ENCODE peak calls at places on chromosome 18, in ten cellular contexts. Z, N, D, T, L, R, H, M, O and E are unnamed samples.

GRCh38 chr18:49878996-49879585 is 65.8 kb upstream of the ACAA2 start:
- DNase-seq in T (no peak), Z (no peak), R (no peak), M (no peak), N (no peak), H (no peak), L (no peak), D (no peak), O (no peak), E (no peak)

GRCh38 chr18:53165770-53166169 is 825.8 kb downstream of the DCC start:
- DNase-seq in D (no peak), M (no peak), N (no peak), T (no peak), R (no peak), H (no peak), O (no peak), L (no peak), Z (no peak), E (no peak)

GRCh38 chr18:57846258-57846657 is 43.1 kb upstream of the ATP8B1 start:
- DNase-seq in N (no peak), Z (no peak), H (no peak), D (peak; percentile 58), R (no peak), O (no peak), T (no peak), L (no peak), M (peak; percentile 91), E (no peak)

GRCh38 chr18:75162467-75162866 is 46.5 kb downstream of the PTGR3 start:
- DNase-seq in M (peak; percentile 30), H (no peak), R (no peak), T (no peak), O (no peak), D (no peak), N (no peak), L (no peak), Z (no peak), E (no peak)

GRCh38 chr18:55699233-55699765 is 111.3 kb upstream of the TCF4 start:
- DNase-seq in R (no peak), L (no peak), N (no peak), O (no peak), H (no peak), Z (no peak), T (no peak), D (no peak), M (no peak), E (no peak)

GRCh38 chr18:10453885-10454772 is at the start of gene APCDD1:
- DNase-seq in T (no peak), M (no peak), Z (no peak), O (no peak), D (no peak), H (no peak), L (peak; percentile 70), R (peak; percentile 47), N (peak; percentile 68), E (no peak)

GRCh38 chr18:23207191-23207955 is 72.1 kb downstream of the CABLES1 start:
- DNase-seq in H (no peak), T (no peak), N (no peak), M (peak; percentile 49), R (no peak), O (no peak), Z (peak; percentile 30), D (no peak), L (no peak), E (no peak)

GRCh38 chr18:57185434-57185833 is 38.5 kb downstream of the BOD1L2 start:
- DNase-seq in D (no peak), O (no peak), H (no peak), R (no peak), M (no peak), Z (no peak), L (no peak), T (no peak), N (no peak), E (no peak)

GRCh38 chr18:47767699-47768098 is 162.8 kb downstream of the SMAD2 start:
- DNase-seq in L (no peak), H (no peak), Z (no peak), N (no peak), R (peak; percentile 16), O (no peak), T (no peak), M (no peak), D (no peak), E (no peak)

GRCh38 chr18:44708451-44709083 is 27.9 kb downstream of the SETBP1 start:
- DNase-seq in D (no peak), H (no peak), R (no peak), M (no peak), Z (no peak), N (no peak), T (no peak), O (no peak), L (no peak), E (no peak)

GRCh38 chr18:9900699-9901098 is 13.1 kb upstream of the VAPA start:
- DNase-seq in M (no peak), Z (no peak), T (no peak), D (no peak), H (no peak), L (no peak), R (no peak), N (no peak), O (no peak), E (no peak)

GRCh38 chr18:11027862-11028261 is 121.5 kb downstream of the PIEZO2 start:
- DNase-seq in T (no peak), O (no peak), Z (no peak), D (no peak), M (no peak), L (no peak), N (no peak), H (no peak), R (no peak), E (no peak)

GRCh38 chr18:80177128-80177527 is 68.1 kb downstream of the ADNP2 start:
- DNase-seq in L (no peak), N (no peak), D (no peak), R (no peak), O (no peak), T (no peak), Z (no peak), M (no peak), H (no peak), E (no peak)

GRCh38 chr18:42306208-42306980 is 351.4 kb downstream of the PIK3C3 start:
- DNase-seq in N (no peak), D (no peak), L (no peak), Z (no peak), M (no peak), T (no peak), R (no peak), H (no peak), O (no peak), E (no peak)

GRCh38 chr18:68611301-68611700 is 103.6 kb downstream of the TMX3 start:
- DNase-seq in R (no peak), O (no peak), L (no peak), M (no peak), T (no peak), N (no peak), D (no peak), H (no peak), Z (no peak), E (no peak)

GRCh38 chr18:58541137-58541788 is 87.6 kb downstream of the ALPK2 start:
- DNase-seq in D (no peak), H (no peak), Z (peak; percentile 42), L (peak; percentile 65), N (no peak), T (no peak), M (peak; percentile 64), R (no peak), O (peak; percentile 6), E (no peak)

GRCh38 chr18:65544701-65545100 is 206.1 kb upstream of the CDH7 start:
- DNase-seq in R (peak; percentile 83), O (no peak), H (no peak), L (no peak), Z (no peak), D (no peak), N (no peak), T (no peak), M (no peak), E (no peak)

GRCh38 chr18:73366713-73367112 is 498.9 kb upstream of the NETO1 start:
- DNase-seq in M (no peak), N (no peak), O (no peak), D (no peak), L (no peak), Z (no peak), T (no peak), H (no peak), R (no peak), E (no peak)

GRCh38 chr18:27005589-27005988 is 140.1 kb upstream of the AQP4 start:
- DNase-seq in H (no peak), D (no peak), T (no peak), O (peak; percentile 72), M (peak; percentile 10), N (peak; percentile 11), Z (no peak), L (no peak), R (peak; percentile 53), E (no peak)

GRCh38 chr18:45997689-45998088 is 30.6 kb upstream of the EPG5 start:
- DNase-seq in R (no peak), N (no peak), M (no peak), T (no peak), D (no peak), Z (no peak), L (no peak), O (no peak), H (peak; percentile 35), E (no peak)

GRCh38 chr18:73980289-73980979 is 167.2 kb downstream of the FBXO15 start:
- DNase-seq in N (no peak), O (peak; percentile 37), M (peak; percentile 40), Z (no peak), T (no peak), R (no peak), L (peak; percentile 68), H (no peak), D (peak; percentile 13), E (no peak)